ENCODE peak calls at places on chromosomes 1 and 21, in ten cellular contexts. I, P, V, M, C, H, Q, E, Y and F are unnamed samples.

GRCh38 chr1:40712997-40713396 is 21.5 kb downstream of the NFYC start:
- DNase-seq in P (no peak), Y (peak), C (no peak), V (peak), Q (no peak), I (peak), H (no peak), M (no peak), E (no peak), F (no peak)

GRCh38 chr1:111488669-111489068 is 14.8 kb downstream of the ADORA3 start:
- DNase-seq in I (no peak), M (no peak), Q (no peak), E (no peak), Y (no peak), V (no peak), P (no peak), H (no peak), C (no peak), F (no peak)

GRCh38 chr1:53378932-53379661 is 51.2 kb upstream of the LRP8 start:
- DNase-seq in M (no peak), P (no peak), I (no peak), E (no peak), C (no peak), Q (no peak), H (no peak), Y (no peak), V (no peak), F (no peak)

GRCh38 chr1:234681065-234681464 is 71.1 kb upstream of the IRF2BP2 start:
- DNase-seq in C (no peak), M (no peak), Y (no peak), E (no peak), P (no peak), V (no peak), Q (no peak), I (no peak), H (no peak), F (no peak)

GRCh38 chr1:214548988-214549387 is 2.4 kb downstream of the PTPN14 start:
- DNase-seq in I (no peak), V (peak), Q (no peak), C (peak), P (no peak), E (no peak), H (no peak), M (no peak), Y (no peak), F (no peak)

GRCh38 chr1:248627971-248628844 is 6.7 kb downstream of the OR2T11 start:
- DNase-seq in I (no peak), P (no peak), Q (no peak), E (no peak), M (no peak), H (no peak), V (no peak), Y (no peak), C (no peak), F (no peak)

GRCh38 chr21:35732788-35733187 is 327.5 kb downstream of the SETD4 start:
- DNase-seq in P (no peak), H (no peak), M (no peak), Y (no peak), I (no peak), Q (no peak), V (no peak), E (no peak), C (no peak), F (no peak)

GRCh38 chr1:67194209-67194863 is 28.1 kb downstream of the IL23R start:
- DNase-seq in P (no peak), Y (peak), I (no peak), V (no peak), E (no peak), Q (no peak), H (no peak), M (no peak), C (no peak), F (no peak)

GRCh38 chr1:29179641-29180184 is 2.0 kb downstream of the SRSF4 start:
- DNase-seq in E (no peak), P (no peak), V (peak), Y (no peak), Q (no peak), I (peak), C (no peak), M (no peak), H (no peak), F (no peak)

GRCh38 chr1:6420594-6421042 is 899 bp upstream of the HES2 start:
- DNase-seq in I (no peak), P (no peak), E (no peak), V (no peak), H (no peak), Y (no peak), Q (no peak), M (no peak), C (no peak), F (peak)

GRCh38 chr1:7293702-7294630 is 477.1 kb upstream of the VAMP3 start:
- DNase-seq in E (no peak), H (no peak), Y (no peak), Q (no peak), C (no peak), I (no peak), P (no peak), M (no peak), V (no peak), F (no peak)

GRCh38 chr1:159088050-159088449 is 11.5 kb upstream of the AIM2 start:
- DNase-seq in I (peak), Q (no peak), P (no peak), C (peak), E (no peak), V (peak), Y (no peak), H (no peak), M (no peak), F (peak)

GRCh38 chr1:6867688-6868370 is 82.6 kb downstream of the CAMTA1 start:
- DNase-seq in H (no peak), M (no peak), V (no peak), Y (no peak), P (no peak), E (no peak), Q (no peak), C (no peak), I (no peak), F (no peak)

GRCh38 chr1:20211511-20211931 is 25.2 kb upstream of the PLA2G2C start:
- DNase-seq in H (no peak), V (peak), I (no peak), M (no peak), P (no peak), Y (no peak), Q (no peak), C (peak), E (no peak), F (no peak)